ENCODE peak calls at places on chromosomes 13 and 19, in eight cellular contexts. H, X, G, U, E, C, F and K are unnamed samples.

GRCh38 chr13:42137856-42138537 is 89.5 kb downstream of the DGKH start:
- DNase-seq in H (no peak), X (no peak), G (no peak), U (peak), E (no peak), C (no peak), F (peak), K (no peak)

GRCh38 chr19:14814982-14815381 is 20.0 kb downstream of the OR7A5 start:
- DNase-seq in H (no peak), X (no peak), G (no peak), U (peak), E (no peak), C (no peak), F (no peak), K (no peak)

GRCh38 chr19:2446390-2446789 is 10.4 kb downstream of the LMNB2 start:
- DNase-seq in H (no peak), X (no peak), G (no peak), U (no peak), E (peak), C (no peak), F (no peak), K (no peak)

GRCh38 chr13:36395280-36395679 is 37.0 kb upstream of the CCNA1 start:
- DNase-seq in H (no peak), X (no peak), G (no peak), U (peak), E (no peak), C (no peak), F (peak), K (no peak)

GRCh38 chr19:8336665-8337064 is 6.4 kb downstream of the KANK3 start:
- DNase-seq in H (no peak), X (no peak), G (no peak), U (no peak), E (no peak), C (no peak), F (no peak), K (no peak)

GRCh38 chr19:5271145-5271544 is 69.5 kb downstream of the PTPRS start:
- DNase-seq in H (no peak), X (no peak), G (no peak), U (no peak), E (no peak), C (no peak), F (no peak), K (no peak)

GRCh38 chr13:59176775-59177174 is 987.0 kb downstream of the DIAPH3 start:
- DNase-seq in H (no peak), X (no peak), G (no peak), U (no peak), E (no peak), C (no peak), F (no peak), K (no peak)

GRCh38 chr19:5691930-5692784 is 2.1 kb downstream of the RPL36 start:
- DNase-seq in H (peak), X (no peak), G (no peak), U (no peak), E (no peak), C (no peak), F (no peak), K (no peak)

GRCh38 chr13:41565221-41565620 is 107.9 kb downstream of the RGCC start:
- DNase-seq in H (no peak), X (no peak), G (no peak), U (peak), E (no peak), C (no peak), F (no peak), K (no peak)

DNA sequence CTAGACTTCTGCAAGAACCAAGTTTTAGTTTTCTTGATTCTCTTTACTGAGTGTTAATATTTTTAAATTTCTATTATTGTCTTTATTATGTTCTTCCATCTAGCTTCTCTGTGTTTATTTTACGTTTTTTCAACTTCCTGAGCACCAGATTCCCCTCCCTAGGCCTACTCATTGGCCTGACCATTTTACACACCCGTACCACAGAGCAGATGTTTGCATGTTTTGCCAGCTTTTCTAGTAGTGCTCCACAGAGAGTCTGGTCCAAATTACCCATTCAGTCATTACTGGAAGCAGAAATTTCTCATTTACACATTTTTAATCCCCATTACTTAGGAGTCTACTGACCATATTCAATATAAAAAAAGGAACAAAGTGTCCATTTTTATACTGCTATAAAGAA is 66.9 kb downstream of the ING1 start:
- DNase-seq in H (no peak), X (no peak), G (no peak), U (no peak), E (no peak), C (no peak), F (no peak), K (no peak)
- TF ChIP-seq CTCF in H (no peak), X (no peak), G (no peak), U (no peak), E (no peak), C (no peak), F (no peak), K (no peak)

GRCh38 chr13:105139380-105140285 is 1395.8 kb downstream of the EFNB2 start:
- DNase-seq in H (no peak), X (peak), G (no peak), U (peak), E (peak), C (peak), F (no peak), K (no peak)
- H3K4me3 ChIP-seq in H (no peak), X (peak), G (no peak), U (no peak), E (peak), C (peak), F (no peak), K (peak)

DNA sequence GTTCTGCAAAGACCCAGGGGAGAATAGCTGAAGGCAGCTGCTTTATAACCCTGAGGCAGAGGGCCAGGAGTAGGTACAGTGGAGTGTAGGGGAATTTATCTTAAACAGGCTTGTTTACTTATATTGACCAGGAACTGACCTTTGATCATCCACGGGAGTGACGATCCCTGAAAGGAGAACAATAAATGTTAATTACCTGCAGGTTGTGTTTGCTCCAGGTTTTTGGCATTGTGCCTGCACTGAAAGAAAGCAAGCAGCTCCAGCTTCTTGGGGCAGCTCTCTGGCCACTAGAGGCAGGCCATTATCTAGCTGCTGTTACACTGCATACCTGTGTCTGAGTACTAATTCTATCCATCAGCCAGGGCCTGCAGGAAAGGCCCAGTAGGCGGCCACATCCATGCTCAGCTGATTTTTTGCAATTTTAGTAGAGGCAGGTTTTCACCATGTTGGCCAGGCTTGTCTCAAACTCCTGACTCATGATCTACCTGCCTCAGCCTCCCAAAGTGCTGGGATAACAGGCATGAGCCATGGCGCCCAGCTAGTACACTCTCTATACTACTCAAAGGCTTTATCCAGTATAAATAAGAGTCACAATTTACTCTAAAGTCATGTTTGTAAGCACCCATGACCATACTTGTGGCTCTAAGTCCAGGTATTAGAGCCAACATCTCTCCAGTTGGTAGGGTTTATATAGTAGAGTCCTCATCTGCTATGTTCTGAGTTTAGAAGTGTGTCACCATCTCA is 8.5 kb upstream of the ZNF91 start:
- DNase-seq in H (no peak), X (peak), G (no peak), U (no peak), E (no peak), C (no peak), F (no peak), K (no peak)
- TF ChIP-seq CTCF in H (no peak), X (no peak), G (no peak), U (no peak), E (no peak), C (no peak), F (no peak), K (peak)

GRCh38 chr19:58009301-58009665 is 6.7 kb upstream of the ZNF606 start:
- DNase-seq in H (no peak), X (no peak), G (no peak), U (no peak), E (no peak), C (no peak), F (no peak), K (no peak)
- H3K4me3 ChIP-seq in H (peak), X (no peak), G (no peak), U (peak), E (peak), C (no peak), F (peak), K (no peak)